ENCODE peak calls at places on chromosomes 11 and 22, in seven cellular contexts. J, Y, M, W, P, Z and H are unnamed samples.

GRCh38 chr11:45554230-45554967 is 111.0 kb downstream of the CHST1 start:
- DNase-seq in Y (no peak), Z (no peak), W (no peak), J (no peak), M (no peak), P (no peak), H (no peak)

GRCh38 chr11:17991799-17992433 is 20.9 kb downstream of the SERGEF start:
- DNase-seq in W (no peak), Y (no peak), J (peak), Z (peak), P (peak), M (peak), H (no peak)

GRCh38 chr11:111376453-111376871 is 2.6 kb downstream of the POU2AF1 start:
- DNase-seq in P (no peak), Y (no peak), M (no peak), J (no peak), W (no peak), Z (no peak), H (no peak)

GRCh38 chr11:118838905-118839553 is 44.7 kb upstream of the CXCR5 start:
- DNase-seq in Z (no peak), Y (no peak), J (no peak), M (no peak), W (no peak), P (no peak), H (no peak)

GRCh38 chr22:39522567-39523300 is 2.4 kb downstream of the ATF4 start:
- DNase-seq in M (no peak), J (no peak), P (no peak), Z (peak), W (no peak), Y (no peak), H (no peak)

GRCh38 chr11:46326813-46327416 is 20.3 kb upstream of the DGKZ start:
- DNase-seq in J (no peak), W (no peak), Z (no peak), P (no peak), M (no peak), Y (no peak), H (no peak)

GRCh38 chr11:12126352-12127019 is 16.1 kb downstream of the MICAL2 start:
- DNase-seq in Z (no peak), Y (no peak), W (no peak), P (no peak), J (no peak), M (no peak), H (peak)

GRCh38 chr11:64500176-64501013 is 90.6 kb upstream of the SLC22A12 start:
- DNase-seq in J (no peak), W (no peak), Z (no peak), P (no peak), Y (no peak), M (no peak), H (no peak)

GRCh38 chr22:43488031-43488892 is 76.4 kb downstream of the MPPED1 start:
- DNase-seq in M (no peak), W (no peak), J (peak), P (no peak), Z (no peak), Y (no peak), H (no peak)

GRCh38 chr11:32164836-32165235 is 74.0 kb downstream of the RCN1 start:
- DNase-seq in Z (no peak), J (no peak), P (no peak), Y (no peak), M (no peak), W (no peak), H (no peak)

GRCh38 chr11:94793822-94794221 is 25.7 kb downstream of the AMOTL1 start:
- DNase-seq in Y (no peak), Z (no peak), J (no peak), M (no peak), W (no peak), P (no peak), H (no peak)

GRCh38 chr11:68974421-68975194 is 6.2 kb downstream of the MRGPRD start:
- DNase-seq in Z (peak), J (peak), P (no peak), W (no peak), M (no peak), Y (no peak), H (peak)

GRCh38 chr11:97743205-97743742 is 1277.5 kb upstream of the CNTN5 start:
- DNase-seq in P (no peak), M (no peak), Z (no peak), W (no peak), J (peak), Y (no peak), H (no peak)

GRCh38 chr11:15852179-15852578 is 504.2 kb downstream of the SOX6 start:
- DNase-seq in M (no peak), J (peak), Y (no peak), Z (peak), P (no peak), W (no peak), H (no peak)

GRCh38 chr11:46293616-46294015 is 16.2 kb downstream of the CREB3L1 start:
- DNase-seq in P (no peak), W (no peak), Y (no peak), J (no peak), Z (no peak), M (no peak), H (no peak)

GRCh38 chr22:38103641-38104040 is 6.8 kb downstream of the BAIAP2L2 start:
- DNase-seq in J (no peak), Z (no peak), Y (no peak), M (no peak), P (no peak), W (no peak), H (no peak)

GRCh38 chr11:64910451-64911093 is 6.4 kb downstream of the ATG2A start:
- DNase-seq in J (no peak), Y (no peak), W (no peak), Z (no peak), M (no peak), P (no peak), H (no peak)

GRCh38 chr22:20966883-20967696 is at the start of gene AIFM3:
- DNase-seq in Z (no peak), P (no peak), J (no peak), M (no peak), W (no peak), Y (no peak), H (no peak)

GRCh38 chr22:31343235-31344191 is 2.6 kb downstream of the PATZ1 start:
- DNase-seq in Y (no peak), Z (peak), W (no peak), M (no peak), P (no peak), J (peak), H (no peak)

GRCh38 chr11:100687032-100687629 is at the start of gene ARHGAP42:
- DNase-seq in Z (peak), Y (no peak), J (peak), P (no peak), M (peak), W (no peak), H (peak)

GRCh38 chr11:127044535-127044934 is 44.0 kb upstream of the KIRREL3 start:
- DNase-seq in Y (no peak), W (no peak), P (no peak), M (no peak), Z (no peak), J (no peak), H (no peak)

GRCh38 chr11:11421509-11421908 is 68.5 kb upstream of the CSNK2A3 start:
- DNase-seq in Y (no peak), J (no peak), M (no peak), Z (no peak), W (no peak), P (no peak), H (no peak)